ENCODE peak calls at places on chromosomes 3 and 15, in seven cellular contexts. W is fibroblast of lung, B is astrocyte, U is body of pancreas, X is breast epithelium, D is psoas muscle, S is GM23338. G is an unnamed sample. For H3K36me3, the result is how much of the 10 kb centered on the place peaks cover.

GRCh38 chr3:197956070-197956469 is 3.9 kb upstream of the LMLN start:
- DNase-seq in W (no peak), B (no peak), U (no peak), X (no peak), D (no peak), S (no peak), G (no peak)

GRCh38 chr3:127035672-127036071 is 52.8 kb downstream of the PLXNA1 start:
- DNase-seq in W (peak), B (peak), U (peak), X (no peak), D (peak), S (no peak), G (no peak)

GRCh38 chr3:414063-414462 is 217.5 kb downstream of the CHL1 start:
- DNase-seq in W (peak), B (peak), U (no peak), X (no peak), D (no peak), S (peak), G (no peak)

GRCh38 chr3:11480663-11481298 is 162.9 kb downstream of the VGLL4 start:
- DNase-seq in W (no peak), B (no peak), U (peak), X (no peak), D (no peak), S (peak), G (peak)

GRCh38 chr3:105827959-105828358 is 40.9 kb downstream of the CBLB start:
- DNase-seq in W (peak), B (peak), U (no peak), X (no peak), D (peak), S (peak), G (peak)

GRCh38 chr15:51924146-51925068 is 47.2 kb downstream of the LEO1 start:
- DNase-seq in W (no peak), B (no peak), U (no peak), X (no peak), D (no peak), S (peak), G (peak)

GRCh38 chr3:161104561-161105551 is at the start of gene B3GALNT1:
- DNase-seq in W (peak), B (peak), U (peak), X (no peak), D (peak), S (peak), G (peak)

GRCh38 chr3:30269751-30270445 is 336.5 kb upstream of the TGFBR2 start:
- DNase-seq in W (peak), B (peak), U (no peak), X (no peak), D (no peak), S (no peak), G (no peak)

GRCh38 chr3:105647047-105647446 is 221.8 kb downstream of the CBLB start:
- DNase-seq in W (peak), B (peak), U (no peak), X (no peak), D (no peak), S (no peak), G (no peak)

GRCh38 chr3:90041995-90042394 is 934.6 kb downstream of the EPHA3 start:
- DNase-seq in W (no peak), B (no peak), U (no peak), X (no peak), D (no peak), S (no peak), G (no peak)

GRCh38 chr3:25547928-25548327 is 116.8 kb downstream of the TOP2B start:
- DNase-seq in W (peak), B (peak), U (no peak), X (no peak), D (no peak), S (no peak), G (no peak)

GRCh38 chr3:18297131-18297530 is 128.0 kb downstream of the SATB1 start:
- DNase-seq in W (no peak), B (no peak), U (no peak), X (no peak), D (no peak), S (no peak), G (no peak)

GRCh38 chr15:41979493-41980266 is 7.3 kb upstream of the EHD4 start:
- DNase-seq in W (no peak), B (no peak), U (no peak), X (no peak), D (peak), S (no peak), G (no peak)

GRCh38 chr3:171177056-171177455 is 150.5 kb upstream of the SLC2A2 start:
- DNase-seq in W (peak), B (no peak), U (no peak), X (no peak), D (no peak), S (no peak), G (no peak)

DNA sequence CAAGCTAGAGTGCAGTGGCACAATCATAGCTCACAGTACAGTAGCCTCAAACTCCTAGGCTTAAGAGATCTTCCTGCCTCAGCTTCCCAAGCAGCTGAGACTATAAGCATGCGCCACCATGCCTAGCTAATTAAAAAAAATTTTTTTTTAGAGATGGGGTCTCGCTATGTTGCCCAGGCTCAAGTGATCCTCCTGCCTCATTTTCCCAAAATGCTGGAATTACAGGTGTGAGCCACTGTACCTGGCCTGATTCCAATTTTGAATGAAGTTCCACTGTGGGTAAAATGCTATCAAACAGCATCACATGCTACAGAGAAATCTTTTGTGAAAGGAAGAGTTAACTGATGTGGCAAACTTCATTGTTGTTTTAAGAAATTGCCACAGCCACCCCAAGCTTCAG is 17.5 kb downstream of the ADPGK start:
- DNase-seq in W (no peak), B (no peak), U (no peak), X (no peak), D (no peak), S (no peak), G (no peak)
- H3K36me3 ChIP-seq in W (under half), B (under half), U (under half), X (under half), D (half or more), S (under half), G (under half)

GRCh38 chr15:93249599-93249998 is 160.6 kb upstream of the RGMA start:
- DNase-seq in W (no peak), B (no peak), U (no peak), X (no peak), D (no peak), S (no peak), G (no peak)
- H3K36me3 ChIP-seq in W (under half), B (under half), U (under half), X (under half), D (under half), S (under half), G (under half)

GRCh38 chr15:66178531-66178910 is 75.0 kb downstream of the MEGF11 start:
- DNase-seq in W (no peak), B (no peak), U (no peak), X (no peak), D (no peak), S (peak), G (no peak)

GRCh38 chr15:66184936-66185790 is 68.4 kb downstream of the MEGF11 start:
- DNase-seq in W (no peak), B (no peak), U (no peak), X (no peak), D (no peak), S (no peak), G (no peak)

GRCh38 chr15:66184492-66184891 is 69.1 kb downstream of the MEGF11 start:
- DNase-seq in W (no peak), B (no peak), U (no peak), X (no peak), D (no peak), S (no peak), G (no peak)

GRCh38 chr15:66186049-66186825 is 67.3 kb downstream of the MEGF11 start:
- DNase-seq in W (peak), B (peak), U (no peak), X (no peak), D (no peak), S (no peak), G (no peak)

GRCh38 chr15:66180706-66181105 is 72.8 kb downstream of the MEGF11 start:
- DNase-seq in W (no peak), B (no peak), U (no peak), X (no peak), D (no peak), S (peak), G (no peak)
- H3K36me3 ChIP-seq in W (under half), B (under half), U (under half), X (under half), D (under half), S (under half), G (under half)

DNA sequence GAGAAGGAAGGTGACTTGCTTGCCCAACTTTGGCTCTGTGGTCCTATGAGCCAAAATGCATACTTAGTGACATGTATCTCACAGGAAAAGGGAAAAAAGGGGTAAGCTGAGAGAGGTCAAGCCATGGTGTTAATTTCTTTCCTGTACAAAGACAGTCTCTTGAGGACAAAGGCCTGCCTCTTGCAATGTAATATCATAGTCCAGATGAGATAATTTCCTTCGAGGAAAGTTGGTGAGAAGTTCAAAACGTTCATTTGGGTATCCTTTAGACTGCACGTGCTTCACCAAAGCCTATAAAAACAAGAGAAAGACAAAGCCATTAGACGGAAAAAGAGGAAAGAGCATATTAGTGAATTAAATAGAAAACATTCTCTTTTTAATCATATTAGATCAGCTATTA is 18.4 kb upstream of the TM4SF19 start:
- DNase-seq in W (no peak), B (no peak), U (no peak), X (no peak), D (no peak), S (no peak), G (no peak)
- H3K36me3 ChIP-seq in W (under half), B (under half), U (under half), X (under half), D (half or more), S (under half), G (under half)

GRCh38 chr15:88472225-88472624 is 4.7 kb downstream of the MRPS11 start:
- DNase-seq in W (no peak), B (no peak), U (no peak), X (no peak), D (no peak), S (no peak), G (no peak)
- H3K36me3 ChIP-seq in W (under half), B (under half), U (under half), X (under half), D (half or more), S (under half), G (under half)